ENCODE peak calls at places on chromosomes 12 and 14, in four cellular contexts. E is endodermal cell, F is endothelial cell, O is RPMI8226. Y is an unnamed sample.

GRCh38 chr12:47139010-47139681 is 59.4 kb upstream of the AMIGO2 start:
- DNase-seq in E (no peak), F (no peak), O (no peak), Y (no peak)

GRCh38 chr14:39212034-39212433 is 21.7 kb upstream of the MIA2 start:
- DNase-seq in E (no peak), F (no peak), O (no peak), Y (no peak)

GRCh38 chr12:106753526-106753925 is 21.0 kb upstream of the RIC8B start:
- DNase-seq in E (no peak), F (no peak), O (peak), Y (peak)

GRCh38 chr14:69043598-69044267 is 64.6 kb upstream of the ACTN1 start:
- DNase-seq in E (no peak), F (no peak), O (no peak), Y (no peak)

GRCh38 chr12:89690925-89691324 is 17.7 kb downstream of the ATP2B1 start:
- DNase-seq in E (no peak), F (no peak), O (no peak), Y (no peak)

GRCh38 chr12:107760207-107760816 is 625 bp downstream of the PRDM4 start:
- DNase-seq in E (peak), F (peak), O (peak), Y (peak)

GRCh38 chr12:18749381-18749957 is 11.6 kb downstream of the CAPZA3 start:
- DNase-seq in E (no peak), F (no peak), O (no peak), Y (no peak)

GRCh38 chr14:95527392-95528002 is 7.4 kb upstream of the GLRX5 start:
- DNase-seq in E (no peak), F (peak), O (peak), Y (no peak)

GRCh38 chr14:94328196-94328595 is 5.1 kb upstream of the SERPINA6 start:
- DNase-seq in E (peak), F (no peak), O (no peak), Y (no peak)

GRCh38 chr12:108410689-108411088 is 71.6 kb upstream of the CMKLR1 start:
- DNase-seq in E (no peak), F (no peak), O (no peak), Y (no peak)

GRCh38 chr14:20501346-20501745 is 4.0 kb upstream of the RNASE10 start:
- DNase-seq in E (no peak), F (no peak), O (no peak), Y (no peak)

GRCh38 chr14:61101803-61102548 is 120.9 kb downstream of the SLC38A6 start:
- DNase-seq in E (peak), F (no peak), O (peak), Y (no peak)

GRCh38 chr14:90419200-90419599 is 22.4 kb downstream of the CALM1 start:
- DNase-seq in E (no peak), F (peak), O (no peak), Y (no peak)

GRCh38 chr12:22046968-22047390 is 961 bp downstream of the CMAS start:
- DNase-seq in E (no peak), F (no peak), O (no peak), Y (no peak)

GRCh38 chr12:131702573-131702877 is 8.4 kb upstream of the SFSWAP start:
- DNase-seq in E (no peak), F (no peak), O (no peak), Y (no peak)

GRCh38 chr12:8697476-8698131 is at the start of gene RIMKLB:
- DNase-seq in E (peak), F (peak), O (peak), Y (peak)

GRCh38 chr14:75147423-75148071 is 20.7 kb upstream of the NEK9 start:
- DNase-seq in E (peak), F (peak), O (no peak), Y (no peak)

Y was measured in stimulated activated CD4-positive, alpha-beta T cell treated with anti-CD3 and anti-CD28 coated beads, Interleukin-4, amount 100 ng/mL, for 48 hours.